ENCODE peak calls at places on chromosomes 2 and 18, in nine cellular contexts. E is upper lobe of left lung, C is endothelial cell of umbilical vein, Y is gastrocnemius medialis, Q is K562, S is heart left ventricle, K is adrenal gland, D is A549, O is testis. N is an unnamed sample.

GRCh38 chr2:216589779-216590178 is 43.4 kb upstream of the IGFBP2 start:
- DNase-seq in E (no peak), C (no peak), Y (no peak), Q (no peak), S (no peak), K (no peak), D (no peak), O (no peak), N (no peak)

GRCh38 chr2:185643434-185643833 is 95.2 kb upstream of the FSIP2 start:
- DNase-seq in E (no peak), C (peak; percentile 12), Y (no peak), Q (no peak), S (no peak), K (no peak), D (no peak), O (no peak), N (no peak)

GRCh38 chr2:212532585-212532984 is 6.0 kb downstream of the ERBB4 start:
- DNase-seq in E (no peak), C (no peak), Y (no peak), Q (no peak), S (no peak), K (no peak), D (no peak), O (no peak), N (no peak)

GRCh38 chr2:46972438-46972837 is 56.8 kb upstream of the MCFD2 start:
- DNase-seq in E (no peak), C (no peak), Y (no peak), Q (no peak), S (no peak), K (no peak), D (no peak), O (no peak), N (no peak)

GRCh38 chr2:100767810-100768806 is 51.8 kb upstream of the NPAS2 start:
- DNase-seq in E (no peak), C (no peak), Y (no peak), Q (no peak), S (no peak), K (no peak), D (no peak), O (no peak), N (no peak)

GRCh38 chr2:157722580-157723234 is 94.0 kb upstream of the ACVR1C start:
- DNase-seq in E (no peak), C (peak; percentile 14), Y (no peak), Q (no peak), S (no peak), K (no peak), D (no peak), O (no peak), N (no peak)

GRCh38 chr2:40213071-40213470 is 238.8 kb downstream of the SLC8A1 start:
- DNase-seq in E (no peak), C (peak; percentile 22), Y (no peak), Q (no peak), S (no peak), K (no peak), D (no peak), O (no peak), N (no peak)

GRCh38 chr2:112137516-112138142 is 556 bp upstream of the FBLN7 start:
- DNase-seq in E (no peak), C (no peak), Y (no peak), Q (peak; percentile 8), S (no peak), K (no peak), D (no peak), O (no peak), N (no peak)

GRCh38 chr2:49210191-49210590 is 55.9 kb upstream of the FSHR start:
- DNase-seq in E (no peak), C (no peak), Y (no peak), Q (no peak), S (no peak), K (no peak), D (no peak), O (no peak), N (no peak)

GRCh38 chr2:60992985-60993392 is 24.5 kb upstream of the PEX13 start:
- DNase-seq in E (no peak), C (no peak), Y (no peak), Q (no peak), S (peak; percentile 17), K (peak; percentile 31), D (no peak), O (no peak), N (no peak)

GRCh38 chr2:2134037-2134436 is 197.0 kb downstream of the MYT1L start:
- DNase-seq in E (no peak), C (no peak), Y (no peak), Q (no peak), S (no peak), K (no peak), D (no peak), O (no peak), N (no peak)

GRCh38 chr2:222074674-222075073 is 224.1 kb downstream of the PAX3 start:
- DNase-seq in E (no peak), C (no peak), Y (no peak), Q (no peak), S (no peak), K (no peak), D (no peak), O (no peak), N (no peak)

GRCh38 chr2:95014126-95014708 is 11.3 kb upstream of the MAL start:
- DNase-seq in E (no peak), C (no peak), Y (no peak), Q (no peak), S (no peak), K (no peak), D (no peak), O (no peak), N (no peak)

GRCh38 chr18:8952796-8953760 is 149.4 kb upstream of the NDUFV2 start:
- DNase-seq in E (no peak), C (no peak), Y (no peak), Q (no peak), S (no peak), K (no peak), D (no peak), O (no peak), N (no peak)

GRCh38 chr2:149100739-149101699 is 62.5 kb downstream of the LYPD6B start:
- DNase-seq in E (no peak), C (no peak), Y (no peak), Q (no peak), S (no peak), K (no peak), D (no peak), O (no peak), N (no peak)

GRCh38 chr2:2758793-2759367 is 427.8 kb upstream of the MYT1L start:
- DNase-seq in E (no peak), C (no peak), Y (no peak), Q (no peak), S (no peak), K (no peak), D (no peak), O (no peak), N (no peak)

GRCh38 chr18:47968006-47968676 is 37.7 kb upstream of the SMAD2 start:
- DNase-seq in E (no peak), C (no peak), Y (no peak), Q (no peak), S (no peak), K (no peak), D (peak; percentile 28), O (no peak), N (no peak)

GRCh38 chr2:69213832-69214231 is 173.2 kb downstream of the GFPT1 start:
- DNase-seq in E (peak; percentile 44), C (no peak), Y (no peak), Q (no peak), S (no peak), K (no peak), D (no peak), O (no peak), N (no peak)

GRCh38 chr2:232889876-232890401 is 19.9 kb downstream of the SNORC start:
- DNase-seq in E (no peak), C (no peak), Y (no peak), Q (no peak), S (no peak), K (no peak), D (no peak), O (peak; percentile 12), N (peak; percentile 2)

GRCh38 chr18:27278131-27278530 is 93.0 kb upstream of the CHST9 start:
- DNase-seq in E (no peak), C (no peak), Y (no peak), Q (no peak), S (no peak), K (no peak), D (no peak), O (no peak), N (no peak)

DNA sequence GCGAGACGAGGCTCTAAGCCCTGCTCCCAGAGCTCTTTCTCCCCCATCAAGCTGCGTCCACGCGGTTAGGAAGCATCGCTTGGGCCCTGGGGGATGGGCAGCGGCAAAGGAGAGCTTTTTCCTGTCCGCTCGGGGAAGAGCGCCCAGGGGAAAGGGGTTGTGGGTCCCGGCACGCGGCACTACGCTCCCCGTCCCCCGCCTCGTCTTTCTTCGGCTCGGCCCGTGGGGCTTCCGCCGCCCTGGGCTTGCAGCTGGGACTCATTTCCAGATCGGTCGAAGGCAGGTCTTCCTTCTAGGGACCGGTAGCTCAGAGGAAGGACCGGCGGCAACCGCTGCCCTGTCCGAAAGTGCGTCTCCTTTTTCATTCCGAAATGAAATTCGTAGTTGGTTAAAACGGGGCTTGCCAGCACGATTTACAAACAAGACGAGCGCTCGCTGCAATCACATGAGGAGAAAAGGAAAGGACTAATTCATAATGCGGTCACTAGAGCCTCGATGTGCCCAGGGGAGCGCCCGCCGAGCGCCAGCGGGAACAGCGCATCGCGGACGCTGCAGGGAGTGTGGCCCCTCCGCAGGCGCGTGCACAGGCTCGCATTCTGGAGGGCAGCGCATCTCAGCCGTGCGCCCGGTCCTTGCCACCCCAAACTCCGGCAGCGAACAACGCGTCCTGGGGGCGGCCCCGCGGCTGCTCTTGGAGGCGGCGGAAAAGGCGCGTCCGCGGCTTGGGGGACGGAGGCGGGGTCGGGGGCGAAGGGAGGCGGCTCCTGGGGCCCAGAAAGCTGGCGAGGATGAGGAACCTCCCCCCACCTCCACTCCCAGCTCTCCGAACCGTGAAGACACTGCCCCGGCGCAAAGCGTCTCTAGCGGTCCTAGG is 3.6 kb upstream of the ITPRIPL1 start:
- DNase-seq in E (peak; percentile 92), C (peak; percentile 52), Y (no peak), Q (peak; percentile 71), S (peak; percentile 61), K (no peak), D (peak; percentile 55), O (peak; percentile 43), N (peak; percentile 70)
- TF ChIP-seq POLR2A in E (no peak), C (no peak), Y (no peak), Q (peak; percentile 15), S (no peak), K (no peak), D (peak; percentile 43), O (no peak), N (peak; percentile 68)

GRCh38 chr18:5315838-5316237 is 20.3 kb upstream of the ZBTB14 start:
- DNase-seq in E (no peak), C (no peak), Y (no peak), Q (no peak), S (no peak), K (no peak), D (no peak), O (no peak), N (no peak)
- TF ChIP-seq POLR2A in E (no peak), C (no peak), Y (no peak), Q (no peak), S (no peak), K (no peak), D (no peak), O (no peak), N (no peak)

GRCh38 chr18:69648486-69648885 is 247.8 kb downstream of the DOK6 start:
- DNase-seq in E (no peak), C (no peak), Y (no peak), Q (no peak), S (no peak), K (no peak), D (no peak), O (no peak), N (no peak)
- TF ChIP-seq POLR2A in E (no peak), C (no peak), Y (no peak), Q (no peak), S (no peak), K (no peak), D (no peak), O (no peak), N (no peak)

GRCh38 chr2:196742685-196743084 is 56.8 kb downstream of the GTF3C3 start:
- DNase-seq in E (no peak), C (no peak), Y (no peak), Q (no peak), S (no peak), K (no peak), D (no peak), O (no peak), N (no peak)
- TF ChIP-seq POLR2A in E (no peak), C (no peak), Y (no peak), Q (no peak), S (no peak), K (no peak), D (no peak), O (no peak), N (no peak)